ENCODE peak calls at places on chromosomes 2 and 18, in six cellular contexts. One of them, this sample, is unnamed. For H3K4me1, the result is how much of the 10 kb centered on the place peaks cover.

GRCh38 chr2:127659408-127660290 is 13.7 kb downstream of the GPR17 start:
- DNase-seq in gastrocnemius medialis: no peak
- DNase-seq in breast epithelium: no peak
- DNase-seq in left ventricle myocardium inferior: peak
- DNase-seq in aorta: peak
- DNase-seq in GM23338: no peak
- DNase-seq in this sample: peak

GRCh38 chr18:6280344-6280743 is 134.4 kb downstream of the L3MBTL4 start:
- DNase-seq in aorta: no peak
- DNase-seq in GM23338: no peak
- DNase-seq in left ventricle myocardium inferior: no peak
- DNase-seq in gastrocnemius medialis: no peak
- DNase-seq in breast epithelium: no peak
- DNase-seq in this sample: no peak

GRCh38 chr2:102013200-102014040 is 21.7 kb downstream of the IL1R2 start:
- DNase-seq in left ventricle myocardium inferior: no peak
- DNase-seq in GM23338: no peak
- DNase-seq in aorta: no peak
- DNase-seq in gastrocnemius medialis: no peak
- DNase-seq in breast epithelium: no peak
- DNase-seq in this sample: no peak

GRCh38 chr18:47912794-47913594 is 17.5 kb downstream of the SMAD2 start:
- DNase-seq in left ventricle myocardium inferior: no peak
- DNase-seq in breast epithelium: no peak
- DNase-seq in GM23338: no peak
- DNase-seq in gastrocnemius medialis: no peak
- DNase-seq in aorta: no peak
- DNase-seq in this sample: no peak

GRCh38 chr2:44770221-44771187 is 171.0 kb upstream of the SIX3 start:
- DNase-seq in aorta: no peak
- DNase-seq in breast epithelium: no peak
- DNase-seq in gastrocnemius medialis: no peak
- DNase-seq in left ventricle myocardium inferior: no peak
- DNase-seq in GM23338: peak
- DNase-seq in this sample: no peak

GRCh38 chr2:10043906-10044601 is 704 bp downstream of the KLF11 start:
- DNase-seq in gastrocnemius medialis: peak
- DNase-seq in left ventricle myocardium inferior: peak
- DNase-seq in breast epithelium: peak
- DNase-seq in GM23338: peak
- DNase-seq in aorta: peak
- DNase-seq in this sample: peak

GRCh38 chr2:141508086-141508749 is 622.6 kb downstream of the LRP1B start:
- DNase-seq in GM23338: no peak
- DNase-seq in gastrocnemius medialis: no peak
- DNase-seq in aorta: no peak
- DNase-seq in breast epithelium: no peak
- DNase-seq in left ventricle myocardium inferior: no peak
- DNase-seq in this sample: no peak

GRCh38 chr18:55265916-55266488 is 306.7 kb upstream of the CCDC68 start:
- DNase-seq in gastrocnemius medialis: no peak
- DNase-seq in breast epithelium: no peak
- DNase-seq in aorta: no peak
- DNase-seq in left ventricle myocardium inferior: no peak
- DNase-seq in GM23338: no peak
- DNase-seq in this sample: no peak

GRCh38 chr2:133680399-133681044 is 112.3 kb upstream of the NCKAP5 start:
- DNase-seq in aorta: no peak
- DNase-seq in GM23338: no peak
- DNase-seq in gastrocnemius medialis: no peak
- DNase-seq in breast epithelium: no peak
- DNase-seq in left ventricle myocardium inferior: no peak
- DNase-seq in this sample: no peak

GRCh38 chr2:136146564-136146963 is 28.6 kb upstream of the CXCR4 start:
- DNase-seq in GM23338: no peak
- DNase-seq in left ventricle myocardium inferior: no peak
- DNase-seq in gastrocnemius medialis: no peak
- DNase-seq in aorta: no peak
- DNase-seq in breast epithelium: no peak
- DNase-seq in this sample: no peak

GRCh38 chr2:8663997-8664396 is 17.9 kb upstream of the ID2 start:
- DNase-seq in left ventricle myocardium inferior: no peak
- DNase-seq in gastrocnemius medialis: no peak
- DNase-seq in breast epithelium: no peak
- DNase-seq in aorta: no peak
- DNase-seq in GM23338: no peak
- DNase-seq in this sample: no peak

GRCh38 chr18:49861659-49862058 is 48.3 kb upstream of the ACAA2 start:
- DNase-seq in gastrocnemius medialis: no peak
- DNase-seq in breast epithelium: no peak
- DNase-seq in aorta: no peak
- DNase-seq in GM23338: peak
- DNase-seq in left ventricle myocardium inferior: no peak
- DNase-seq in this sample: no peak

GRCh38 chr2:30778611-30779010 is 28.6 kb downstream of the CAPN13 start:
- DNase-seq in gastrocnemius medialis: no peak
- DNase-seq in GM23338: no peak
- DNase-seq in left ventricle myocardium inferior: no peak
- DNase-seq in aorta: no peak
- DNase-seq in breast epithelium: no peak
- DNase-seq in this sample: peak

GRCh38 chr2:99880148-99880983 is 262.0 kb downstream of the AFF3 start:
- DNase-seq in gastrocnemius medialis: no peak
- DNase-seq in aorta: no peak
- DNase-seq in GM23338: no peak
- DNase-seq in breast epithelium: no peak
- DNase-seq in left ventricle myocardium inferior: no peak
- DNase-seq in this sample: no peak

GRCh38 chr2:227717687-227718567 is at the start of gene SLC19A3:
- DNase-seq in left ventricle myocardium inferior: peak
- DNase-seq in breast epithelium: peak
- DNase-seq in aorta: peak
- DNase-seq in GM23338: peak
- DNase-seq in gastrocnemius medialis: peak
- DNase-seq in this sample: peak

DNA sequence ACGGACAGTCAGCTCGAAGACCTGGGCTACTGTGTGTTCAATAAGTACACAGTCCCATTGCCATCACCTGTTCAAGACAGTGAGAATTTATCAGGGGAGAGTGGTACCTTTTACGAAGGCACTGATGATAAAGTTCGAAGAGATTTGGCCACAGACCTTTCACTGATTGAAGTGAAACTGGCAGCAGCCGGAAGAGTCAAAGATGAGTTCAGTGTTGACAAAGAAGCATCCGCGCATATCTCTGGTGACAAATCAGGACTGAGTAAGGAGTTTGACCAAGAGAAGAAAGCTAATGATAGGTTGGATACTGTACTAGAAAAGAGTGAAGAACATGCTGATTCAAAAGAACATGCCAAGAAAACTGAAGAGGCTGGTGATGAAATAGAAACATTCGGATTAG is 76.9 kb upstream of the UNC80 start:
- DNase-seq in aorta: no peak
- DNase-seq in left ventricle myocardium inferior: no peak
- DNase-seq in GM23338: no peak
- DNase-seq in breast epithelium: no peak
- DNase-seq in gastrocnemius medialis: no peak
- DNase-seq in this sample: no peak
- H3K4me3 ChIP-seq in aorta: no peak
- H3K4me3 ChIP-seq in left ventricle myocardium inferior: no peak
- H3K4me3 ChIP-seq in GM23338: no peak
- H3K4me3 ChIP-seq in breast epithelium: no peak
- H3K4me3 ChIP-seq in gastrocnemius medialis: no peak
- H3K4me3 ChIP-seq in this sample: no peak

DNA sequence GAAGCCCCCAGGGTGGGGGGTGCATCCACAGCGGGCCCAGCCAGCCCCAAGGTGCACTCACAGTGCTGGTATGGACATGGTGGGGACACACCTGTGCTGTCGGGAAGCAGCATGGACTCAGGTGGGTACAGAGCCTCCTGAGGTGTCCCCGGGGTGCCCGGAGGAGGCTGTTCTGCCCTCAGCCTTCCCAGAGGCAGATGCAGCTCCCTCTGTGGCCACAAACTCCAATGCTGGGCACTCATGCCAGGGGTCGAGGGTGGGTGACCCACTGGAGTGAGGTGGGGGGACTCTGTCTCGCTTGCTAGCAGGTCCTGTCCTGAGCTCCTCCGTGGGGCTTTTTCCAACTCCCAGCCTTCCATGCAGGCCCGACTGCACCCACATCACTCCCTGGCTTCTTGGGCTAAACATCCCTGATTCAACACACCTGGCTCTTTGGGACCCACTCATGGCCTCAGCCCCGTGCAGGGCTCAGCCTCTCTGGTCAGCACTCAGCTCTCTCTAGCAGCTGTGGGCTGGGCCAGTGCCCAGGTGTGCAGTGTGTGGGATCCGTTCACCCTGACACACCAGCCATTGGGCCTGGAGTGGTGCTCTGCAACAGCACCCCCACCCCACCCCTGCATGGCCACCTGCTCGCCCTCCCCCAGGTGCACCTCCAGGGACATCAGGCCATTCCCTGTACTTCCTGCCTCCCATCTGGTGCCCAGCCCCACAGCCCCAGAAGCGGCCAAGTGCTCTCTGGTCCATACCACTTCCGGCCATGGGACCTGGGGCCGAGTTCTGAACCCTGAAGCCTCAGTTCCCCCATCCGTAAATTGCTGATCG is 16.0 kb downstream of the RAMP1 start:
- DNase-seq in GM23338: no peak
- DNase-seq in aorta: peak
- DNase-seq in left ventricle myocardium inferior: no peak
- DNase-seq in gastrocnemius medialis: no peak
- DNase-seq in breast epithelium: no peak
- DNase-seq in this sample: no peak
- H3K27ac ChIP-seq in GM23338: no peak
- H3K27ac ChIP-seq in aorta: peak
- H3K27ac ChIP-seq in left ventricle myocardium inferior: peak
- H3K27ac ChIP-seq in gastrocnemius medialis: peak
- H3K27ac ChIP-seq in breast epithelium: no peak
- H3K27ac ChIP-seq in this sample: peak

GRCh38 chr2:36482576-36483214 is 115.3 kb downstream of the FEZ2 start:
- DNase-seq in left ventricle myocardium inferior: no peak
- DNase-seq in gastrocnemius medialis: no peak
- DNase-seq in GM23338: no peak
- DNase-seq in breast epithelium: no peak
- DNase-seq in aorta: no peak
- DNase-seq in this sample: no peak

GRCh38 chr2:36480596-36480995 is 117.4 kb downstream of the FEZ2 start:
- DNase-seq in left ventricle myocardium inferior: no peak
- DNase-seq in GM23338: no peak
- DNase-seq in aorta: no peak
- DNase-seq in gastrocnemius medialis: no peak
- DNase-seq in breast epithelium: no peak
- DNase-seq in this sample: no peak

GRCh38 chr2:36480028-36480427 is 117.9 kb downstream of the FEZ2 start:
- DNase-seq in gastrocnemius medialis: no peak
- DNase-seq in GM23338: no peak
- DNase-seq in breast epithelium: no peak
- DNase-seq in aorta: no peak
- DNase-seq in left ventricle myocardium inferior: no peak
- DNase-seq in this sample: no peak

GRCh38 chr2:36483290-36483689 is 114.7 kb downstream of the FEZ2 start:
- DNase-seq in aorta: no peak
- DNase-seq in GM23338: no peak
- DNase-seq in gastrocnemius medialis: no peak
- DNase-seq in left ventricle myocardium inferior: no peak
- DNase-seq in breast epithelium: no peak
- DNase-seq in this sample: no peak

GRCh38 chr2:36481709-36482108 is 116.3 kb downstream of the FEZ2 start:
- DNase-seq in aorta: no peak
- DNase-seq in left ventricle myocardium inferior: no peak
- DNase-seq in breast epithelium: no peak
- DNase-seq in gastrocnemius medialis: no peak
- DNase-seq in GM23338: no peak
- DNase-seq in this sample: no peak
- H3K4me1 ChIP-seq in aorta: under half
- H3K4me1 ChIP-seq in left ventricle myocardium inferior: half or more
- H3K4me1 ChIP-seq in breast epithelium: under half
- H3K4me1 ChIP-seq in gastrocnemius medialis: under half
- H3K4me1 ChIP-seq in GM23338: under half
- H3K4me1 ChIP-seq in this sample: under half

GRCh38 chr18:21123290-21123926 is 11.8 kb upstream of the ROCK1 start:
- DNase-seq in gastrocnemius medialis: no peak
- DNase-seq in GM23338: no peak
- DNase-seq in breast epithelium: no peak
- DNase-seq in aorta: no peak
- DNase-seq in left ventricle myocardium inferior: no peak
- DNase-seq in this sample: no peak
- H3K4me3 ChIP-seq in gastrocnemius medialis: no peak
- H3K4me3 ChIP-seq in GM23338: no peak
- H3K4me3 ChIP-seq in breast epithelium: no peak
- H3K4me3 ChIP-seq in aorta: no peak
- H3K4me3 ChIP-seq in left ventricle myocardium inferior: no peak
- H3K4me3 ChIP-seq in this sample: no peak

GRCh38 chr18:73456643-73457042 is 588.9 kb upstream of the NETO1 start:
- DNase-seq in gastrocnemius medialis: no peak
- DNase-seq in GM23338: no peak
- DNase-seq in aorta: no peak
- DNase-seq in left ventricle myocardium inferior: no peak
- DNase-seq in breast epithelium: no peak
- DNase-seq in this sample: no peak

GRCh38 chr18:73461780-73462059 is 593.9 kb upstream of the NETO1 start:
- DNase-seq in aorta: no peak
- DNase-seq in gastrocnemius medialis: no peak
- DNase-seq in left ventricle myocardium inferior: no peak
- DNase-seq in breast epithelium: no peak
- DNase-seq in GM23338: no peak
- DNase-seq in this sample: no peak

GRCh38 chr18:73462092-73462491 is 594.3 kb upstream of the NETO1 start:
- DNase-seq in breast epithelium: no peak
- DNase-seq in gastrocnemius medialis: no peak
- DNase-seq in GM23338: no peak
- DNase-seq in left ventricle myocardium inferior: no peak
- DNase-seq in aorta: no peak
- DNase-seq in this sample: no peak

GRCh38 chr18:73458186-73458964 is 590.6 kb upstream of the NETO1 start:
- DNase-seq in gastrocnemius medialis: no peak
- DNase-seq in GM23338: no peak
- DNase-seq in left ventricle myocardium inferior: no peak
- DNase-seq in breast epithelium: no peak
- DNase-seq in aorta: no peak
- DNase-seq in this sample: no peak

GRCh38 chr18:73461038-73461779 is 593.4 kb upstream of the NETO1 start:
- DNase-seq in aorta: no peak
- DNase-seq in left ventricle myocardium inferior: no peak
- DNase-seq in breast epithelium: no peak
- DNase-seq in gastrocnemius medialis: no peak
- DNase-seq in GM23338: peak
- DNase-seq in this sample: no peak
- H3K27ac ChIP-seq in aorta: no peak
- H3K27ac ChIP-seq in left ventricle myocardium inferior: peak
- H3K27ac ChIP-seq in breast epithelium: no peak
- H3K27ac ChIP-seq in gastrocnemius medialis: no peak
- H3K27ac ChIP-seq in GM23338: no peak
- H3K27ac ChIP-seq in this sample: peak

GRCh38 chr2:46669996-46670793 is 190.8 kb downstream of the TMEM247 start:
- DNase-seq in breast epithelium: no peak
- DNase-seq in aorta: no peak
- DNase-seq in left ventricle myocardium inferior: no peak
- DNase-seq in GM23338: no peak
- DNase-seq in gastrocnemius medialis: no peak
- DNase-seq in this sample: no peak
- H3K4me1 ChIP-seq in breast epithelium: under half
- H3K4me1 ChIP-seq in aorta: under half
- H3K4me1 ChIP-seq in left ventricle myocardium inferior: under half
- H3K4me1 ChIP-seq in GM23338: under half
- H3K4me1 ChIP-seq in gastrocnemius medialis: under half
- H3K4me1 ChIP-seq in this sample: under half

GRCh38 chr18:56569391-56569790 is 69.0 kb downstream of the TXNL1 start:
- DNase-seq in left ventricle myocardium inferior: no peak
- DNase-seq in aorta: no peak
- DNase-seq in breast epithelium: no peak
- DNase-seq in gastrocnemius medialis: no peak
- DNase-seq in GM23338: no peak
- DNase-seq in this sample: no peak
- H3K4me3 ChIP-seq in left ventricle myocardium inferior: no peak
- H3K4me3 ChIP-seq in aorta: no peak
- H3K4me3 ChIP-seq in breast epithelium: no peak
- H3K4me3 ChIP-seq in gastrocnemius medialis: no peak
- H3K4me3 ChIP-seq in GM23338: no peak
- H3K4me3 ChIP-seq in this sample: no peak

This sample was measured in right atrium auricular region.